ENCODE peak calls at places on chromosome 19, in four cellular contexts. One of them, this sample, is unnamed.

GRCh38 chr19:57099199-57099661 is 20.6 kb upstream of the USP29 start:
- DNase-seq in psoas muscle: peak; percentile 66
- DNase-seq in stimulated activated CD8-positive, alpha-beta memory T cell treated with anti-CD3 and anti-CD28 coated beads, Interleukin-4, amount 100 ng/mL, for 24 hours: peak; percentile 30
- DNase-seq in HTR-8/SVneo: peak; percentile 61
- DNase-seq in this sample: peak; percentile 59

GRCh38 chr19:45074744-45075143 is 1.5 kb downstream of the ZNF296 start:
- DNase-seq in HTR-8/SVneo: no peak
- DNase-seq in psoas muscle: no peak
- DNase-seq in stimulated activated CD8-positive, alpha-beta memory T cell treated with anti-CD3 and anti-CD28 coated beads, Interleukin-4, amount 100 ng/mL, for 24 hours: no peak
- DNase-seq in this sample: no peak

GRCh38 chr19:6509118-6509971 is 7.2 kb upstream of the TUBB4A start:
- DNase-seq in stimulated activated CD8-positive, alpha-beta memory T cell treated with anti-CD3 and anti-CD28 coated beads, Interleukin-4, amount 100 ng/mL, for 24 hours: no peak
- DNase-seq in HTR-8/SVneo: no peak
- DNase-seq in psoas muscle: peak; percentile 67
- DNase-seq in this sample: no peak

GRCh38 chr19:15125232-15126067 is 18.2 kb downstream of the SYDE1 start:
- DNase-seq in stimulated activated CD8-positive, alpha-beta memory T cell treated with anti-CD3 and anti-CD28 coated beads, Interleukin-4, amount 100 ng/mL, for 24 hours: peak; percentile 98
- DNase-seq in HTR-8/SVneo: peak; percentile 99
- DNase-seq in psoas muscle: peak; percentile 99
- DNase-seq in this sample: peak; percentile 99

GRCh38 chr19:38658462-38659306 is 11.2 kb downstream of the ACTN4 start:
- DNase-seq in HTR-8/SVneo: peak; percentile 85
- DNase-seq in stimulated activated CD8-positive, alpha-beta memory T cell treated with anti-CD3 and anti-CD28 coated beads, Interleukin-4, amount 100 ng/mL, for 24 hours: no peak
- DNase-seq in psoas muscle: no peak
- DNase-seq in this sample: no peak

GRCh38 chr19:46984077-46985010 is 35.3 kb upstream of the NPAS1 start:
- DNase-seq in psoas muscle: peak; percentile 69
- DNase-seq in stimulated activated CD8-positive, alpha-beta memory T cell treated with anti-CD3 and anti-CD28 coated beads, Interleukin-4, amount 100 ng/mL, for 24 hours: no peak
- DNase-seq in HTR-8/SVneo: no peak
- DNase-seq in this sample: no peak

GRCh38 chr19:55526216-55527196 is 10.4 kb downstream of the SBK2 start:
- DNase-seq in HTR-8/SVneo: no peak
- DNase-seq in stimulated activated CD8-positive, alpha-beta memory T cell treated with anti-CD3 and anti-CD28 coated beads, Interleukin-4, amount 100 ng/mL, for 24 hours: no peak
- DNase-seq in psoas muscle: peak; percentile 93
- DNase-seq in this sample: no peak

GRCh38 chr19:16897572-16898056 is 8.8 kb downstream of the F2RL3 start:
- DNase-seq in psoas muscle: peak; percentile 66
- DNase-seq in stimulated activated CD8-positive, alpha-beta memory T cell treated with anti-CD3 and anti-CD28 coated beads, Interleukin-4, amount 100 ng/mL, for 24 hours: no peak
- DNase-seq in HTR-8/SVneo: no peak
- DNase-seq in this sample: peak; percentile 36

GRCh38 chr19:2700660-2701360 is 1.7 kb downstream of the GNG7 start:
- DNase-seq in stimulated activated CD8-positive, alpha-beta memory T cell treated with anti-CD3 and anti-CD28 coated beads, Interleukin-4, amount 100 ng/mL, for 24 hours: no peak
- DNase-seq in HTR-8/SVneo: no peak
- DNase-seq in psoas muscle: no peak
- DNase-seq in this sample: no peak

GRCh38 chr19:1264801-1265610 is 4.1 kb upstream of the CIRBP start:
- DNase-seq in stimulated activated CD8-positive, alpha-beta memory T cell treated with anti-CD3 and anti-CD28 coated beads, Interleukin-4, amount 100 ng/mL, for 24 hours: no peak
- DNase-seq in psoas muscle: peak; percentile 87
- DNase-seq in HTR-8/SVneo: peak; percentile 77
- DNase-seq in this sample: peak; percentile 72

GRCh38 chr19:45275370-45275971 is 24.4 kb downstream of the MARK4 start:
- DNase-seq in psoas muscle: no peak
- DNase-seq in stimulated activated CD8-positive, alpha-beta memory T cell treated with anti-CD3 and anti-CD28 coated beads, Interleukin-4, amount 100 ng/mL, for 24 hours: no peak
- DNase-seq in HTR-8/SVneo: no peak
- DNase-seq in this sample: no peak

GRCh38 chr19:35484637-35485036 is 5.6 kb downstream of the KRTDAP start:
- DNase-seq in psoas muscle: no peak
- DNase-seq in stimulated activated CD8-positive, alpha-beta memory T cell treated with anti-CD3 and anti-CD28 coated beads, Interleukin-4, amount 100 ng/mL, for 24 hours: no peak
- DNase-seq in HTR-8/SVneo: no peak
- DNase-seq in this sample: peak; percentile 78

GRCh38 chr19:15114153-15114540 is 6.9 kb downstream of the SYDE1 start:
- DNase-seq in stimulated activated CD8-positive, alpha-beta memory T cell treated with anti-CD3 and anti-CD28 coated beads, Interleukin-4, amount 100 ng/mL, for 24 hours: no peak
- DNase-seq in HTR-8/SVneo: no peak
- DNase-seq in psoas muscle: no peak
- DNase-seq in this sample: no peak

GRCh38 chr19:1947651-1948209 is 6.8 kb downstream of the CSNK1G2 start:
- DNase-seq in stimulated activated CD8-positive, alpha-beta memory T cell treated with anti-CD3 and anti-CD28 coated beads, Interleukin-4, amount 100 ng/mL, for 24 hours: no peak
- DNase-seq in HTR-8/SVneo: no peak
- DNase-seq in psoas muscle: no peak
- DNase-seq in this sample: no peak

GRCh38 chr19:28793391-28794168 is 419.4 kb downstream of the UQCRFS1 start:
- DNase-seq in psoas muscle: no peak
- DNase-seq in HTR-8/SVneo: no peak
- DNase-seq in stimulated activated CD8-positive, alpha-beta memory T cell treated with anti-CD3 and anti-CD28 coated beads, Interleukin-4, amount 100 ng/mL, for 24 hours: no peak
- DNase-seq in this sample: no peak

GRCh38 chr19:34943861-34944573 is 17.3 kb downstream of the ZNF30 start:
- DNase-seq in HTR-8/SVneo: no peak
- DNase-seq in psoas muscle: no peak
- DNase-seq in stimulated activated CD8-positive, alpha-beta memory T cell treated with anti-CD3 and anti-CD28 coated beads, Interleukin-4, amount 100 ng/mL, for 24 hours: no peak
- DNase-seq in this sample: no peak

GRCh38 chr19:30646806-30647205 is 274.6 kb downstream of the ZNF536 start:
- DNase-seq in stimulated activated CD8-positive, alpha-beta memory T cell treated with anti-CD3 and anti-CD28 coated beads, Interleukin-4, amount 100 ng/mL, for 24 hours: no peak
- DNase-seq in psoas muscle: no peak
- DNase-seq in HTR-8/SVneo: no peak
- DNase-seq in this sample: no peak

GRCh38 chr19:58400638-58400915 is 5.1 kb downstream of the RNF225 start:
- DNase-seq in HTR-8/SVneo: no peak
- DNase-seq in psoas muscle: no peak
- DNase-seq in stimulated activated CD8-positive, alpha-beta memory T cell treated with anti-CD3 and anti-CD28 coated beads, Interleukin-4, amount 100 ng/mL, for 24 hours: no peak
- DNase-seq in this sample: no peak

GRCh38 chr19:17946965-17947784 is 14.4 kb downstream of the CCDC124 start:
- DNase-seq in HTR-8/SVneo: no peak
- DNase-seq in psoas muscle: no peak
- DNase-seq in stimulated activated CD8-positive, alpha-beta memory T cell treated with anti-CD3 and anti-CD28 coated beads, Interleukin-4, amount 100 ng/mL, for 24 hours: no peak
- DNase-seq in this sample: no peak

GRCh38 chr19:495440-496332 is 600 bp upstream of the MADCAM1 start:
- DNase-seq in psoas muscle: peak; percentile 54
- DNase-seq in stimulated activated CD8-positive, alpha-beta memory T cell treated with anti-CD3 and anti-CD28 coated beads, Interleukin-4, amount 100 ng/mL, for 24 hours: no peak
- DNase-seq in HTR-8/SVneo: peak; percentile 54
- DNase-seq in this sample: no peak

GRCh38 chr19:2613507-2614295 is 88.8 kb downstream of the GNG7 start:
- DNase-seq in stimulated activated CD8-positive, alpha-beta memory T cell treated with anti-CD3 and anti-CD28 coated beads, Interleukin-4, amount 100 ng/mL, for 24 hours: peak; percentile 48
- DNase-seq in psoas muscle: peak; percentile 64
- DNase-seq in HTR-8/SVneo: no peak
- DNase-seq in this sample: peak; percentile 67

GRCh38 chr19:33998739-33999345 is 173.5 kb upstream of the LSM14A start:
- DNase-seq in psoas muscle: no peak
- DNase-seq in HTR-8/SVneo: peak; percentile 11
- DNase-seq in stimulated activated CD8-positive, alpha-beta memory T cell treated with anti-CD3 and anti-CD28 coated beads, Interleukin-4, amount 100 ng/mL, for 24 hours: no peak
- DNase-seq in this sample: no peak

GRCh38 chr19:15836345-15836594 is 20.8 kb upstream of the OR10H1 start:
- DNase-seq in stimulated activated CD8-positive, alpha-beta memory T cell treated with anti-CD3 and anti-CD28 coated beads, Interleukin-4, amount 100 ng/mL, for 24 hours: no peak
- DNase-seq in psoas muscle: no peak
- DNase-seq in HTR-8/SVneo: peak; percentile 39
- DNase-seq in this sample: no peak

GRCh38 chr19:46271488-46272197 is 25.2 kb upstream of the HIF3A start:
- DNase-seq in HTR-8/SVneo: peak; percentile 56
- DNase-seq in psoas muscle: no peak
- DNase-seq in stimulated activated CD8-positive, alpha-beta memory T cell treated with anti-CD3 and anti-CD28 coated beads, Interleukin-4, amount 100 ng/mL, for 24 hours: no peak
- DNase-seq in this sample: no peak

GRCh38 chr19:15091918-15092753 is 10.1 kb downstream of the OR1I1 start:
- DNase-seq in psoas muscle: no peak
- DNase-seq in stimulated activated CD8-positive, alpha-beta memory T cell treated with anti-CD3 and anti-CD28 coated beads, Interleukin-4, amount 100 ng/mL, for 24 hours: no peak
- DNase-seq in HTR-8/SVneo: no peak
- DNase-seq in this sample: peak; percentile 38

GRCh38 chr19:38900220-38900629 is 456 bp downstream of the NFKBIB start:
- DNase-seq in stimulated activated CD8-positive, alpha-beta memory T cell treated with anti-CD3 and anti-CD28 coated beads, Interleukin-4, amount 100 ng/mL, for 24 hours: no peak
- DNase-seq in HTR-8/SVneo: peak; percentile 17
- DNase-seq in psoas muscle: no peak
- DNase-seq in this sample: no peak

GRCh38 chr19:30811397-30812098 is 439.4 kb downstream of the ZNF536 start:
- DNase-seq in stimulated activated CD8-positive, alpha-beta memory T cell treated with anti-CD3 and anti-CD28 coated beads, Interleukin-4, amount 100 ng/mL, for 24 hours: no peak
- DNase-seq in psoas muscle: no peak
- DNase-seq in HTR-8/SVneo: no peak
- DNase-seq in this sample: no peak

GRCh38 chr19:55266404-55266803 is 7.6 kb upstream of the PPP6R1 start:
- DNase-seq in HTR-8/SVneo: no peak
- DNase-seq in psoas muscle: no peak
- DNase-seq in stimulated activated CD8-positive, alpha-beta memory T cell treated with anti-CD3 and anti-CD28 coated beads, Interleukin-4, amount 100 ng/mL, for 24 hours: no peak
- DNase-seq in this sample: no peak

GRCh38 chr19:37994823-37995130 is 87.8 kb downstream of the SIPA1L3 start:
- DNase-seq in psoas muscle: no peak
- DNase-seq in HTR-8/SVneo: no peak
- DNase-seq in stimulated activated CD8-positive, alpha-beta memory T cell treated with anti-CD3 and anti-CD28 coated beads, Interleukin-4, amount 100 ng/mL, for 24 hours: no peak
- DNase-seq in this sample: no peak

GRCh38 chr19:47511128-47511517 is 3.7 kb downstream of the NAPA start:
- DNase-seq in psoas muscle: peak; percentile 65
- DNase-seq in stimulated activated CD8-positive, alpha-beta memory T cell treated with anti-CD3 and anti-CD28 coated beads, Interleukin-4, amount 100 ng/mL, for 24 hours: no peak
- DNase-seq in HTR-8/SVneo: no peak
- DNase-seq in this sample: no peak